ENCODE peak calls at places on chromosomes 5 and 9, in five cellular contexts. E, P, N, R and D are unnamed samples.

GRCh38 chr9:95109456-95109855 is 208.1 kb downstream of the FANCC start:
- DNase-seq in R (no peak), N (no peak), P (no peak), E (no peak), D (no peak)

GRCh38 chr5:102628449-102629175 is 126.5 kb upstream of the PAM start:
- DNase-seq in P (no peak), E (no peak), R (no peak), N (no peak), D (no peak)

GRCh38 chr5:97797994-97798451 is 615.0 kb upstream of the RIOK2 start:
- DNase-seq in E (no peak), P (no peak), N (no peak), R (no peak), D (no peak)

GRCh38 chr9:112537561-112537960 is 50.9 kb downstream of the KIAA1958 start:
- DNase-seq in P (no peak), E (no peak), N (no peak), R (no peak), D (no peak)

GRCh38 chr9:134497283-134497860 is 144.2 kb upstream of the COL5A1 start:
- DNase-seq in N (no peak), P (no peak), R (no peak), E (no peak), D (no peak)

GRCh38 chr9:108168451-108168850 is 678.9 kb upstream of the KLF4 start:
- DNase-seq in P (no peak), R (no peak), E (peak; percentile 16), N (no peak), D (no peak)

GRCh38 chr9:135561391-135562234 is at the start of gene PAEP:
- DNase-seq in R (no peak), E (no peak), P (no peak), N (no peak), D (no peak)

GRCh38 chr9:89779416-89779815 is 174.6 kb downstream of the GADD45G start:
- DNase-seq in E (no peak), P (no peak), R (no peak), N (no peak), D (no peak)

GRCh38 chr9:71249729-71250317 is 128.4 kb upstream of the TRPM3 start:
- DNase-seq in P (no peak), E (no peak), R (no peak), N (no peak), D (no peak)

GRCh38 chr5:83102581-83102980 is 25.2 kb downstream of the XRCC4 start:
- DNase-seq in P (no peak), N (no peak), R (no peak), E (no peak), D (no peak)

GRCh38 chr5:65047948-65048690 is 279.4 kb downstream of the CWC27 start:
- DNase-seq in P (no peak), N (no peak), R (no peak), E (no peak), D (no peak)

GRCh38 chr9:88266416-88266815 is 121.8 kb upstream of the SPIN1 start:
- DNase-seq in E (no peak), P (no peak), N (no peak), R (no peak), D (no peak)

GRCh38 chr9:755454-756381 is 85.8 kb upstream of the DMRT1 start:
- DNase-seq in N (no peak), R (no peak), E (no peak), P (no peak), D (no peak)

GRCh38 chr5:152051499-152052454 is 127.1 kb upstream of the GLRA1 start:
- DNase-seq in P (no peak), N (no peak), E (no peak), R (no peak), D (no peak)

GRCh38 chr5:37570597-37570996 is 191.5 kb downstream of the WDR70 start:
- DNase-seq in E (no peak), N (no peak), P (no peak), R (no peak), D (no peak)
- TF ChIP-seq CTCF in E (no peak), N (no peak), P (no peak), R (no peak), D (no peak)

GRCh38 chr9:117013596-117013995 is 326.5 kb downstream of the TRIM32 start:
- DNase-seq in E (no peak), P (no peak), N (no peak), R (no peak), D (no peak)
- H3K4me3 ChIP-seq in E (no peak overlapping the region), P (no peak overlapping the region), N (no peak overlapping the region), R (no peak overlapping the region), D (no peak overlapping the region)

GRCh38 chr5:41695920-41696582 is 174.2 kb downstream of the OXCT1 start:
- DNase-seq in P (no peak), E (no peak), N (no peak), R (no peak), D (no peak)
- TF ChIP-seq CTCF in P (no peak), E (no peak), N (no peak), R (no peak), D (no peak)

GRCh38 chr9:128554155-128554862 is 1.9 kb downstream of the SPTAN1 start:
- DNase-seq in P (no peak), N (peak; percentile 36), E (peak; percentile 59), R (peak; percentile 27), D (no peak)

GRCh38 chr9:128552153-128552743 is at the start of gene SPTAN1:
- DNase-seq in N (peak; percentile 83), E (peak; percentile 92), P (peak; percentile 63), R (peak; percentile 81), D (peak; percentile 94)

GRCh38 chr9:128551652-128552152 is 685 bp upstream of the SPTAN1 start:
- DNase-seq in P (no peak), R (no peak), E (no peak), N (no peak), D (no peak)

GRCh38 chr9:128553695-128554094 is 1.3 kb downstream of the SPTAN1 start:
- DNase-seq in R (no peak), N (no peak), E (no peak), P (no peak), D (no peak)

DNA sequence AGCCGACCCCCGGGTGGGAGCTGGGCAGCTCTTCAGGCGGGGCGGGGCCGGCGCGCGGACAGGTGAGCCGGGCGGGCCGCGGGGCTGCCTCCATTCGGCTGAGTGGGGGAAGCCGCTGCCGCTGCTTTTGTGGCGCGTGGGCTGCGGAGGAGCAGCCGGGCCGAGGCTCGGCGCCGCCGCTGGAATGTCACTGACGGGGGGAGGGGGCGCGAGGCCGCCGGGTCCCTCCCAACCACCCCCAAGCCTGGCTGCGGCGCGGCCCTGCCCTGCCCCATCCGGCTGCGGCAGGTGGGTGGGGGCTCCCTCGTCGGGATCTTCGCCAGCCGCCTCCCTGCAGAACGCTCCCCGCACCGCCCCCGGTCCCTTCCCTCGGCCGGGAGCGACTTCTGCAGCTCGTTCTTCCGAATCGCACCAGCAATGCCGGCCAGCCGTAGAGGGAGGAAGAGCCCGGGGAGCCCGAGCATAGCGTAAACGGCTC is 396 bp downstream of the SPTAN1 start:
- DNase-seq in E (no peak), N (peak; percentile 37), R (peak; percentile 49), P (no peak), D (peak; percentile 71)
- H3K4me3 ChIP-seq in E (peak overlapping the region; percentile 80), N (peak overlapping the region; percentile 100), R (peak overlapping the region; percentile 95), P (peak overlapping the region; percentile 97), D (peak overlapping the region; percentile 86)

DNA sequence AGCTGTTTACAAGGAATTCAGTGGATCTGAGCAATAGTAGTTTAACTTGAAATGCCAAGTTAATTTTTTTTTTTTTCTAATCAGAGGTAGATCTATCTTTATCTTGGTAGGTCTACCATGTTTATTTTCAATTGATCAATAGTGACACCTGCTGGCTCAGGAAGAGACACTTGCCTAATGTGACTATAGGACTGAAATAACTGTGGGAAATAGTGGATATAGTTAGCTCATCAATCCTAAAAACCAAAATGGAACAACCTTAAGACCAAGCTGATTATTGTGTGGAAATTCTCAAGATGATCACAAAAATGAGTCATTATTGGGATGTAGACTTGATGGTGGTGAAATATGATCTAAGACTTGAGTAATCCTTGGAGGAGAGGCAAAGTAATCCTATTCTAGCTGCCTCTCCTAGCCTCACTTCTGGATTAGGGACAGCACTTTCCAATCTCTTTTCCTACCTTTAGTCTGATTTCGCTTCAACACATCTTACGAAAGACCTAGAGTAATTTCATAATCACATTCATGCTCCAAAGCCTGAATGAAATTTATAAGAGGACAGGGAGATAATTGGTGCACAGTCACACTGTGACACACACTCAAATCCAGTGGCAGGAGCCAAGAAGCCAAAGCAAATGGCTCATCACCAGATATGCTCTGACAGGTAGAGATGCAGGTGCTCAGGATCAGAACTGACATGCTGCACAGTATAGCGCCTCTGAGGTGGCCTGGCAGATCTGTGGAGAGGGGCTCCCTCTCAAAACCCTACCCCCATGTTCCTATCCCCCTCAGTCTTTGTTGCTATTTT is 156.3 kb downstream of the HMHB1 start:
- DNase-seq in P (no peak), E (no peak), R (no peak), N (no peak), D (no peak)
- TF ChIP-seq CTCF in P (no peak), E (no peak), R (no peak), N (no peak), D (no peak)

DNA sequence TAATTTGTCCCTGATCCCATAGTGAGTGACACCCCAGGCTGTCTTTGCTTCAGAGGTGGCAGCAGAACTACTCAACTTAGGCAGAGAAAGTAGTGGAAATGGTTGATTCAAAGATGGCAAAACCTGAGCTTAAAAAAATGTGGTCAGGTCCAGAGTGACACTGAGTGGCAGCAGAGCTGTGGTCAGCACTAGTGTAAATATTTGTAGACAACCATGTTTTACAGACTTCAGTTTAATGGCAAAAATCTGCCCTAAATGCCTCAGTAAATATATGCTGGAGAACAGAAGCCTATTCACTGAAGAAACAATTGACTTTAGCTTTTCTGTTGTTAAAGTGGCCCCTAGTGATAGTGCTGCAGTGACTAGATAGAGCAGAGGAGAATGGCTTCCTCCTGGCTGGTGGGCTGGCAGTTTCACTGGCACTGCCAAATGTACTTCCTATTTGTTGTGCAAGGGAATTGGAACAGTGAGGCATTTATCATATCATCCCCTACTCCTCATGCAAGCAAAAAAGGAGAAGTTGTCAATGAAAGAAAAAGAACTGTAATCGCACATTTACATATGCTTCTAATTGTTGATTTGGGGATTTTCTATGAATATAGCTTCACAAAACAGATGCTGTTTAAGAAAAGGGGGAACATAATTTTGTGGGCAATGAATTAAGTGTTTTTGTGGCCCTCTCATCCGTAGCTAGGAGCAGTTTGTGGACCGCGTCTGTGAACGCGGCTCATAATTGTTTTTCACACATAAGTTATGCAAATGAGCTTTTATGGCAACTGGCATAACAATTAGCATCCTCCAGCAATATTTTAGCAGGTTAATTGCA is 12.0 kb downstream of the PBX3 start:
- DNase-seq in N (no peak), R (no peak), P (no peak), E (no peak), D (peak; percentile 47)
- H3K4me3 ChIP-seq in N (peak overlapping the region; percentile 26), R (no peak overlapping the region), P (peak overlapping the region; percentile 42), E (peak overlapping the region; percentile 7), D (no peak overlapping the region)

GRCh38 chr5:179376701-179377420 is 31.6 kb upstream of the ADAMTS2 start:
- DNase-seq in N (no peak), E (no peak), R (no peak), P (no peak), D (no peak)

GRCh38 chr5:179379321-179379890 is 34.1 kb upstream of the ADAMTS2 start:
- DNase-seq in R (no peak), P (no peak), E (no peak), N (no peak), D (no peak)

GRCh38 chr5:179377421-179378115 is 32.3 kb upstream of the ADAMTS2 start:
- DNase-seq in N (no peak), R (no peak), P (no peak), E (no peak), D (no peak)

GRCh38 chr5:179378441-179379271 is 33.4 kb upstream of the ADAMTS2 start:
- DNase-seq in N (no peak), R (no peak), P (no peak), E (no peak), D (no peak)

DNA sequence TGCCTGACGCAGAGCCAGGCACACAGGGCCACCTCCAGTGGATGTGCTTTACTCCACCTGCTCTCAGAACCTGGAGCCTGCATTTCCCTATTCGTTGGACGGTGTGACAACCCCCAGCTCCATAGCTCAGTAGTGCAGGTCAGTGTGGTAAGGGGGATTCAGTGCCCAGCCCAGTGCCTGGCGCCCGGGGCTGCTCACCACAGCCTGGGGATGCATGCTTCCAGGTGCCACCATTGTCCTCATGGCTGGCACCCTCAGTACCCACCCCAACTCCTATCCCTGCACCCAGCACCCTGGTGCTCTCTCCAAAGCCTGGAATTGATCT is 32.8 kb upstream of the ADAMTS2 start:
- DNase-seq in E (no peak), N (no peak), R (no peak), P (no peak), D (no peak)
- TF ChIP-seq CTCF in E (no peak), N (no peak), R (no peak), P (no peak), D (no peak)